ENCODE peak calls at places on chromosomes 1 and 21, in eight cellular contexts. One of them, this sample, is unnamed.

GRCh38 chr1:59481915-59482505 is 185.1 kb downstream of the FGGY start:
- DNase-seq in HTR-8/SVneo: no peak
- DNase-seq in progenitor cell of endocrine pancreas: no peak
- DNase-seq in naive thymus-derived CD8-positive, alpha-beta T cell: no peak
- DNase-seq in skeletal muscle cell: no peak
- DNase-seq in foreskin fibroblast: peak; percentile 40
- DNase-seq in IMR-90: peak; percentile 75
- DNase-seq in EL: peak; percentile 23
- DNase-seq in this sample: no peak

GRCh38 chr1:237804516-237804915 is 86.2 kb downstream of the ZP4 start:
- DNase-seq in HTR-8/SVneo: no peak
- DNase-seq in naive thymus-derived CD8-positive, alpha-beta T cell: no peak
- DNase-seq in skeletal muscle cell: no peak
- DNase-seq in IMR-90: no peak
- DNase-seq in EL: no peak
- DNase-seq in foreskin fibroblast: no peak
- DNase-seq in progenitor cell of endocrine pancreas: no peak
- DNase-seq in this sample: no peak

GRCh38 chr1:220927442-220927841 is 48.2 kb downstream of the HLX start:
- DNase-seq in foreskin fibroblast: no peak
- DNase-seq in EL: no peak
- DNase-seq in naive thymus-derived CD8-positive, alpha-beta T cell: no peak
- DNase-seq in HTR-8/SVneo: no peak
- DNase-seq in IMR-90: no peak
- DNase-seq in skeletal muscle cell: no peak
- DNase-seq in progenitor cell of endocrine pancreas: no peak
- DNase-seq in this sample: no peak

GRCh38 chr1:54815086-54815876 is 14.2 kb upstream of the TTC22 start:
- DNase-seq in IMR-90: no peak
- DNase-seq in skeletal muscle cell: no peak
- DNase-seq in foreskin fibroblast: no peak
- DNase-seq in progenitor cell of endocrine pancreas: no peak
- DNase-seq in HTR-8/SVneo: no peak
- DNase-seq in naive thymus-derived CD8-positive, alpha-beta T cell: no peak
- DNase-seq in EL: no peak
- DNase-seq in this sample: peak; percentile 18

GRCh38 chr1:54579337-54579781 is 31.3 kb downstream of the ACOT11 start:
- DNase-seq in foreskin fibroblast: no peak
- DNase-seq in IMR-90: no peak
- DNase-seq in naive thymus-derived CD8-positive, alpha-beta T cell: no peak
- DNase-seq in skeletal muscle cell: no peak
- DNase-seq in HTR-8/SVneo: no peak
- DNase-seq in EL: no peak
- DNase-seq in progenitor cell of endocrine pancreas: no peak
- DNase-seq in this sample: no peak

GRCh38 chr1:182186757-182187146 is 125.2 kb upstream of the ZNF648 start:
- DNase-seq in skeletal muscle cell: no peak
- DNase-seq in naive thymus-derived CD8-positive, alpha-beta T cell: no peak
- DNase-seq in progenitor cell of endocrine pancreas: no peak
- DNase-seq in foreskin fibroblast: no peak
- DNase-seq in EL: no peak
- DNase-seq in IMR-90: no peak
- DNase-seq in HTR-8/SVneo: no peak
- DNase-seq in this sample: no peak

GRCh38 chr1:227723474-227723873 is 11.6 kb downstream of the JMJD4 start:
- DNase-seq in foreskin fibroblast: no peak
- DNase-seq in skeletal muscle cell: no peak
- DNase-seq in EL: no peak
- DNase-seq in progenitor cell of endocrine pancreas: no peak
- DNase-seq in naive thymus-derived CD8-positive, alpha-beta T cell: no peak
- DNase-seq in HTR-8/SVneo: no peak
- DNase-seq in IMR-90: peak; percentile 19
- DNase-seq in this sample: no peak

GRCh38 chr21:31555741-31556191 is 103.7 kb upstream of the SOD1 start:
- DNase-seq in EL: no peak
- DNase-seq in progenitor cell of endocrine pancreas: no peak
- DNase-seq in skeletal muscle cell: no peak
- DNase-seq in naive thymus-derived CD8-positive, alpha-beta T cell: no peak
- DNase-seq in IMR-90: no peak
- DNase-seq in foreskin fibroblast: no peak
- DNase-seq in HTR-8/SVneo: no peak
- DNase-seq in this sample: no peak

GRCh38 chr1:118101445-118101844 is 83.6 kb downstream of the SPAG17 start:
- DNase-seq in naive thymus-derived CD8-positive, alpha-beta T cell: no peak
- DNase-seq in progenitor cell of endocrine pancreas: no peak
- DNase-seq in HTR-8/SVneo: no peak
- DNase-seq in skeletal muscle cell: peak; percentile 72
- DNase-seq in IMR-90: no peak
- DNase-seq in EL: peak; percentile 75
- DNase-seq in foreskin fibroblast: no peak
- DNase-seq in this sample: no peak

GRCh38 chr1:203238535-203238934 is 9.1 kb upstream of the CHIT1 start:
- DNase-seq in naive thymus-derived CD8-positive, alpha-beta T cell: no peak
- DNase-seq in EL: no peak
- DNase-seq in IMR-90: no peak
- DNase-seq in HTR-8/SVneo: no peak
- DNase-seq in progenitor cell of endocrine pancreas: no peak
- DNase-seq in foreskin fibroblast: no peak
- DNase-seq in skeletal muscle cell: no peak
- DNase-seq in this sample: no peak

GRCh38 chr1:180188103-180188506 is 33.4 kb downstream of the QSOX1 start:
- DNase-seq in naive thymus-derived CD8-positive, alpha-beta T cell: no peak
- DNase-seq in HTR-8/SVneo: peak; percentile 79
- DNase-seq in progenitor cell of endocrine pancreas: peak; percentile 57
- DNase-seq in skeletal muscle cell: no peak
- DNase-seq in IMR-90: peak; percentile 35
- DNase-seq in foreskin fibroblast: peak; percentile 49
- DNase-seq in EL: peak; percentile 56
- DNase-seq in this sample: no peak

GRCh38 chr1:34924759-34925555 is 4.5 kb downstream of the DLGAP3 start:
- DNase-seq in naive thymus-derived CD8-positive, alpha-beta T cell: peak; percentile 46
- DNase-seq in progenitor cell of endocrine pancreas: peak; percentile 86
- DNase-seq in IMR-90: peak; percentile 52
- DNase-seq in HTR-8/SVneo: peak; percentile 78
- DNase-seq in skeletal muscle cell: peak; percentile 4
- DNase-seq in foreskin fibroblast: peak; percentile 38
- DNase-seq in EL: peak; percentile 64
- DNase-seq in this sample: peak; percentile 85

GRCh38 chr1:94090761-94091160 is 30.2 kb downstream of the ABCA4 start:
- DNase-seq in foreskin fibroblast: no peak
- DNase-seq in skeletal muscle cell: no peak
- DNase-seq in progenitor cell of endocrine pancreas: no peak
- DNase-seq in HTR-8/SVneo: no peak
- DNase-seq in EL: no peak
- DNase-seq in IMR-90: no peak
- DNase-seq in naive thymus-derived CD8-positive, alpha-beta T cell: no peak
- DNase-seq in this sample: no peak

GRCh38 chr1:26697441-26697977 is 1.7 kb downstream of the ARID1A start:
- DNase-seq in progenitor cell of endocrine pancreas: no peak
- DNase-seq in naive thymus-derived CD8-positive, alpha-beta T cell: no peak
- DNase-seq in IMR-90: no peak
- DNase-seq in foreskin fibroblast: no peak
- DNase-seq in EL: no peak
- DNase-seq in skeletal muscle cell: no peak
- DNase-seq in HTR-8/SVneo: no peak
- DNase-seq in this sample: no peak

GRCh38 chr21:34603002-34603709 is 11.8 kb downstream of the RCAN1 start:
- DNase-seq in IMR-90: peak; percentile 70
- DNase-seq in naive thymus-derived CD8-positive, alpha-beta T cell: peak; percentile 18
- DNase-seq in progenitor cell of endocrine pancreas: peak; percentile 68
- DNase-seq in HTR-8/SVneo: peak; percentile 74
- DNase-seq in EL: peak; percentile 63
- DNase-seq in skeletal muscle cell: peak; percentile 31
- DNase-seq in foreskin fibroblast: peak; percentile 56
- DNase-seq in this sample: peak; percentile 88

GRCh38 chr1:211831558-211832323 is 1.2 kb upstream of the LPGAT1 start:
- DNase-seq in skeletal muscle cell: no peak
- DNase-seq in HTR-8/SVneo: no peak
- DNase-seq in IMR-90: no peak
- DNase-seq in progenitor cell of endocrine pancreas: no peak
- DNase-seq in foreskin fibroblast: no peak
- DNase-seq in naive thymus-derived CD8-positive, alpha-beta T cell: no peak
- DNase-seq in EL: no peak
- DNase-seq in this sample: no peak

GRCh38 chr1:161935264-161935663 is 88.4 kb downstream of the OLFML2B start:
- DNase-seq in EL: no peak
- DNase-seq in skeletal muscle cell: no peak
- DNase-seq in foreskin fibroblast: no peak
- DNase-seq in progenitor cell of endocrine pancreas: no peak
- DNase-seq in IMR-90: no peak
- DNase-seq in HTR-8/SVneo: no peak
- DNase-seq in naive thymus-derived CD8-positive, alpha-beta T cell: no peak
- DNase-seq in this sample: no peak

GRCh38 chr1:97920275-97920831 is 481 bp downstream of the DPYD start:
- DNase-seq in skeletal muscle cell: no peak
- DNase-seq in EL: peak; percentile 64
- DNase-seq in foreskin fibroblast: no peak
- DNase-seq in progenitor cell of endocrine pancreas: no peak
- DNase-seq in HTR-8/SVneo: no peak
- DNase-seq in IMR-90: peak; percentile 31
- DNase-seq in naive thymus-derived CD8-positive, alpha-beta T cell: no peak
- DNase-seq in this sample: no peak

GRCh38 chr1:59057801-59058200 is 239.1 kb upstream of the FGGY start:
- DNase-seq in foreskin fibroblast: no peak
- DNase-seq in naive thymus-derived CD8-positive, alpha-beta T cell: no peak
- DNase-seq in IMR-90: no peak
- DNase-seq in HTR-8/SVneo: no peak
- DNase-seq in progenitor cell of endocrine pancreas: no peak
- DNase-seq in EL: no peak
- DNase-seq in skeletal muscle cell: no peak
- DNase-seq in this sample: no peak

GRCh38 chr1:30990594-30990993 is 74.9 kb downstream of the PUM1 start:
- DNase-seq in progenitor cell of endocrine pancreas: no peak
- DNase-seq in skeletal muscle cell: no peak
- DNase-seq in foreskin fibroblast: no peak
- DNase-seq in IMR-90: peak; percentile 65
- DNase-seq in naive thymus-derived CD8-positive, alpha-beta T cell: no peak
- DNase-seq in EL: peak; percentile 34
- DNase-seq in HTR-8/SVneo: no peak
- DNase-seq in this sample: no peak

GRCh38 chr1:228087771-228088251 is 5.3 kb downstream of the ARF1 start:
- DNase-seq in foreskin fibroblast: peak; percentile 88
- DNase-seq in EL: peak; percentile 91
- DNase-seq in IMR-90: peak; percentile 65
- DNase-seq in HTR-8/SVneo: peak; percentile 60
- DNase-seq in skeletal muscle cell: peak; percentile 32
- DNase-seq in naive thymus-derived CD8-positive, alpha-beta T cell: no peak
- DNase-seq in progenitor cell of endocrine pancreas: no peak
- DNase-seq in this sample: no peak